ENCODE peak calls at places on chromosomes 5 and 9, in eight cellular contexts. R is A549, P is H1, M is K562, Q is tibial nerve, X is upper lobe of left lung, N is ovary, G is HepG2. I is an unnamed sample.

GRCh38 chr9:68489636-68490035 is 51.0 kb downstream of the TMEM252 start:
- DNase-seq in R (no peak), P (no peak), M (no peak), Q (no peak), X (no peak), N (no peak), G (no peak), I (no peak)

GRCh38 chr5:32613050-32613672 is 27.8 kb downstream of the SUB1 start:
- DNase-seq in R (peak; percentile 76), P (peak; percentile 94), M (peak; percentile 80), Q (peak; percentile 97), X (no peak), N (peak; percentile 84), G (peak; percentile 66), I (peak; percentile 87)

GRCh38 chr5:139524446-139524845 is 36.7 kb upstream of the UBE2D2 start:
- DNase-seq in R (no peak), P (no peak), M (no peak), Q (no peak), X (no peak), N (no peak), G (no peak), I (no peak)

GRCh38 chr9:89808076-89808701 is 203.4 kb downstream of the GADD45G start:
- DNase-seq in R (no peak), P (peak; percentile 42), M (no peak), Q (no peak), X (no peak), N (peak; percentile 41), G (no peak), I (no peak)

GRCh38 chr5:100776244-100776643 is 126.8 kb downstream of the ST8SIA4 start:
- DNase-seq in R (no peak), P (no peak), M (no peak), Q (no peak), X (no peak), N (no peak), G (no peak), I (no peak)

GRCh38 chr5:178273665-178274541 is 41.3 kb upstream of the PHYKPL start:
- DNase-seq in R (no peak), P (no peak), M (no peak), Q (no peak), X (peak; percentile 62), N (no peak), G (no peak), I (no peak)

GRCh38 chr9:87267701-87268100 is 230.0 kb upstream of the DAPK1 start:
- DNase-seq in R (no peak), P (no peak), M (no peak), Q (peak; percentile 33), X (no peak), N (no peak), G (no peak), I (no peak)

GRCh38 chr5:91281409-91281808 is 101.7 kb downstream of the ARRDC3 start:
- DNase-seq in R (peak; percentile 46), P (no peak), M (peak; percentile 17), Q (no peak), X (no peak), N (no peak), G (no peak), I (no peak)

GRCh38 chr5:89384391-89384790 is 501.4 kb upstream of the MEF2C start:
- DNase-seq in R (no peak), P (no peak), M (no peak), Q (no peak), X (no peak), N (no peak), G (no peak), I (no peak)

GRCh38 chr5:148482697-148483462 is 99.1 kb downstream of the FBXO38 start:
- DNase-seq in R (peak; percentile 72), P (peak; percentile 92), M (peak; percentile 77), Q (peak; percentile 14), X (peak; percentile 19), N (peak; percentile 15), G (peak; percentile 67), I (peak; percentile 58)

GRCh38 chr9:84024041-84024575 is 43.5 kb downstream of the RMI1 start:
- DNase-seq in R (no peak), P (no peak), M (no peak), Q (no peak), X (no peak), N (no peak), G (no peak), I (no peak)

GRCh38 chr5:79568632-79569190 is 43.5 kb upstream of the TENT2 start:
- DNase-seq in R (no peak), P (no peak), M (no peak), Q (no peak), X (no peak), N (no peak), G (no peak), I (no peak)

GRCh38 chr5:2688586-2688985 is 62.9 kb downstream of the IRX2 start:
- DNase-seq in R (no peak), P (no peak), M (no peak), Q (no peak), X (no peak), N (no peak), G (no peak), I (no peak)

GRCh38 chr5:179762781-179763176 is 30.2 kb downstream of the MAML1 start:
- DNase-seq in R (no peak), P (no peak), M (no peak), Q (no peak), X (no peak), N (no peak), G (no peak), I (no peak)
- TF ChIP-seq EP300 in R (no peak), P (no peak), M (no peak), Q (no peak), X (no peak), N (no peak), G (no peak), I (no peak)

GRCh38 chr5:9015250-9015936 is 530.5 kb downstream of the SEMA5A start:
- DNase-seq in R (no peak), P (no peak), M (no peak), Q (no peak), X (no peak), N (no peak), G (no peak), I (no peak)

GRCh38 chr5:9013147-9013546 is 532.7 kb downstream of the SEMA5A start:
- DNase-seq in R (no peak), P (no peak), M (no peak), Q (no peak), X (no peak), N (no peak), G (no peak), I (no peak)

GRCh38 chr5:9020996-9021395 is 524.9 kb downstream of the SEMA5A start:
- DNase-seq in R (no peak), P (no peak), M (no peak), Q (no peak), X (no peak), N (no peak), G (no peak), I (no peak)

GRCh38 chr5:9009931-9010652 is 535.8 kb downstream of the SEMA5A start:
- DNase-seq in R (no peak), P (no peak), M (no peak), Q (no peak), X (no peak), N (no peak), G (no peak), I (no peak)

GRCh38 chr5:9015937-9016270 is 530.0 kb downstream of the SEMA5A start:
- DNase-seq in R (no peak), P (no peak), M (no peak), Q (no peak), X (no peak), N (no peak), G (no peak), I (no peak)
- H3K27ac ChIP-seq in R (no peak overlapping the region), P (no peak overlapping the region), M (no peak overlapping the region), Q (no peak overlapping the region), X (no peak overlapping the region), N (no peak overlapping the region), G (no peak overlapping the region), I (no peak overlapping the region)

GRCh38 chr9:133142657-133143592 is 20.8 kb downstream of the GBGT1 start:
- DNase-seq in R (no peak), P (no peak), M (peak; percentile 56), Q (no peak), X (peak; percentile 57), N (no peak), G (no peak), I (peak; percentile 25)
- TF ChIP-seq EP300 in R (no peak), P (no peak), M (no peak), Q (no peak), X (no peak), N (no peak), G (no peak), I (no peak)

GRCh38 chr9:116287721-116288120 is 134.1 kb downstream of the PAPPA start:
- DNase-seq in R (no peak), P (no peak), M (no peak), Q (no peak), X (no peak), N (no peak), G (no peak), I (no peak)
- H3K27ac ChIP-seq in R (peak overlapping the region; percentile 63), P (no peak overlapping the region), M (no peak overlapping the region), Q (no peak overlapping the region), X (no peak overlapping the region), N (no peak overlapping the region), G (no peak overlapping the region), I (no peak overlapping the region)

DNA sequence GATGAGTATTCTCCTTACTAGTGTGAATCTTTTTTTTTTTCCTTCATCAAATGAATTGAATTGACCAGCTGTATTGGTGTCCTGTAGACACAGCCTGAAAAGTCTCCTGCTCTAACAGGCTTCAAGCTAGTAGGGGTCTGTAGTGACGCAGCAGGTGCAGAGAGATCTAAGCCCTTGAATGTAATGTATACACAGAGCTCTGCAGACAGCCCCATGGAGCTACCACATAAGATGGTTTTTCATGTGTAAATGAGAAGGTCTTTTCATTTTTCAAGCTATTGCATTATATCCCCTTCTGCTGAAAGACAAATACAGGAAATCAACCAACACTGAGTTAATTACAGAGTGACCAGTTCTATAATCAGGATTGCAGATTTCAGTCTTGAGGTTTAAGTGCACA is 43.1 kb downstream of the IZUMO3 start:
- DNase-seq in R (no peak), P (no peak), M (no peak), Q (no peak), X (no peak), N (no peak), G (no peak), I (no peak)
- TF ChIP-seq EP300 in R (no peak), P (no peak), M (no peak), Q (no peak), X (no peak), N (no peak), G (no peak), I (no peak)

I was measured in stomach.